ENCODE peak calls at places on chromosomes 7 and 10, in eight cellular contexts. C, A, V, R, N, M, P and L are unnamed samples.

GRCh38 chr10:69142983-69143382 is 19.0 kb downstream of the VPS26A start:
- DNase-seq in C (no peak), V (no peak), N (no peak), A (no peak), M (no peak), R (no peak), P (no peak), L (no peak)

GRCh38 chr7:36514289-36515243 is 124.9 kb downstream of the ANLN start:
- DNase-seq in M (no peak), A (no peak), V (no peak), C (no peak), R (peak), N (no peak), P (no peak), L (no peak)

GRCh38 chr7:128299109-128299514 is 44.6 kb downstream of the RBM28 start:
- DNase-seq in V (no peak), P (no peak), N (no peak), R (no peak), M (no peak), C (no peak), A (no peak), L (no peak)

GRCh38 chr10:32459072-32459703 is 13.2 kb downstream of the CCDC7 start:
- DNase-seq in A (no peak), N (no peak), R (no peak), P (no peak), M (no peak), C (no peak), V (no peak), L (no peak)

GRCh38 chr7:129356176-129356575 is 78.1 kb upstream of the STRIP2 start:
- DNase-seq in N (no peak), A (no peak), R (no peak), M (no peak), C (no peak), V (no peak), P (no peak), L (no peak)

GRCh38 chr10:115417585-115418265 is 324.6 kb downstream of the ATRNL1 start:
- DNase-seq in R (peak), A (no peak), V (peak), C (peak), N (peak), M (peak), P (no peak), L (no peak)

GRCh38 chr7:47901542-47901941 is 46.7 kb downstream of the PKD1L1 start:
- DNase-seq in A (no peak), P (no peak), M (no peak), N (no peak), R (peak), C (peak), V (no peak), L (no peak)

GRCh38 chr7:140774371-140774770 is 77.9 kb downstream of the NDUFB2 start:
- DNase-seq in R (no peak), C (no peak), P (no peak), M (no peak), V (no peak), A (no peak), N (no peak), L (no peak)

GRCh38 chr7:13829914-13830603 is 159.4 kb downstream of the ETV1 start:
- DNase-seq in A (peak), C (peak), P (no peak), N (no peak), M (peak), V (no peak), R (peak), L (no peak)

GRCh38 chr7:80145780-80146422 is 11.3 kb downstream of the GNAI1 start:
- DNase-seq in R (peak), N (no peak), C (peak), M (no peak), A (no peak), P (no peak), V (peak), L (no peak)

GRCh38 chr7:50821457-50821977 is 38.8 kb upstream of the GRB10 start:
- DNase-seq in V (peak), N (no peak), M (peak), C (peak), A (no peak), P (peak), R (no peak), L (no peak)

GRCh38 chr7:118080947-118081346 is 103.0 kb upstream of the LSM8 start:
- DNase-seq in R (peak), V (peak), M (peak), A (no peak), C (peak), N (peak), P (no peak), L (no peak)

GRCh38 chr10:29316308-29317026 is 27.6 kb downstream of the LYZL1 start:
- DNase-seq in V (no peak), P (no peak), N (no peak), A (no peak), R (no peak), C (no peak), M (no peak), L (no peak)

GRCh38 chr10:5619366-5620211 is 46.8 kb downstream of the ASB13 start:
- DNase-seq in P (peak), A (no peak), M (no peak), V (no peak), R (no peak), N (no peak), C (no peak), L (peak)

GRCh38 chr7:93620864-93621263 is 46.3 kb upstream of the CALCR start:
- DNase-seq in V (no peak), P (no peak), C (no peak), R (no peak), A (no peak), M (no peak), N (no peak), L (no peak)

GRCh38 chr10:31133628-31134302 is 102.1 kb upstream of the ZNF438 start:
- DNase-seq in M (no peak), C (peak), V (no peak), P (peak), N (peak), A (peak), R (peak), L (peak)

GRCh38 chr7:51351661-51352060 is 35.1 kb upstream of the COBL start:
- DNase-seq in R (no peak), A (no peak), P (no peak), C (peak), V (no peak), M (no peak), N (no peak), L (no peak)